ENCODE peak calls at places on chromosomes 4 and X, in five cellular contexts. X is CD4-positive, alpha-beta T cell; M is aorta; A is PC-9; U is fibroblast of lung. Q is an unnamed sample.
A peak's percentile ranks its signal among the peaks of the same experiment; 100 is the strongest.

GRCh38 chr4:30950737-30951136 is 230.6 kb downstream of the PCDH7 start:
- DNase-seq in X (no peak), M (no peak), A (peak; percentile 98), U (no peak), Q (no peak)

GRCh38 chr4:66275381-66276060 is 605.2 kb upstream of the EPHA5 start:
- DNase-seq in X (no peak), M (no peak), A (no peak), U (no peak), Q (no peak)

GRCh38 chr4:143384381-143384994 is 47.8 kb downstream of the GAB1 start:
- DNase-seq in X (no peak), M (no peak), A (no peak), U (peak; percentile 84), Q (no peak)

GRCh38 chrX:11766487-11766886 is 8.4 kb downstream of the MSL3 start:
- DNase-seq in X (no peak), M (no peak), A (no peak), U (no peak), Q (no peak)

GRCh38 chr4:110352670-110353442 is 123.1 kb upstream of the ENPEP start:
- DNase-seq in X (no peak), M (no peak), A (no peak), U (no peak), Q (no peak)

GRCh38 chrX:45628041-45628440 is 427.4 kb upstream of the DIPK2B start:
- DNase-seq in X (no peak), M (no peak), A (no peak), U (peak; percentile 18), Q (no peak)

GRCh38 chrX:150352114-150352513 is 11.0 kb upstream of the MAMLD1 start:
- DNase-seq in X (no peak), M (no peak), A (peak; percentile 61), U (peak; percentile 21), Q (no peak)

GRCh38 chrX:131955099-131955777 is 67.9 kb upstream of the STK26 start:
- DNase-seq in X (no peak), M (no peak), A (no peak), U (no peak), Q (no peak)

GRCh38 chr4:138192113-138192512 is 50.0 kb downstream of the SLC7A11 start:
- DNase-seq in X (no peak), M (no peak), A (peak; percentile 62), U (no peak), Q (no peak)

GRCh38 chrX:133741303-133741702 is 244.1 kb downstream of the GPC3 start:
- DNase-seq in X (no peak), M (no peak), A (no peak), U (peak; percentile 55), Q (no peak)

GRCh38 chr4:168840988-168841681 is 168.9 kb downstream of the CBR4 start:
- DNase-seq in X (no peak), M (no peak), A (no peak), U (no peak), Q (no peak)

GRCh38 chrX:39667191-39667590 is 430.6 kb downstream of the BCOR start:
- DNase-seq in X (no peak), M (no peak), A (no peak), U (no peak), Q (no peak)

GRCh38 chr4:150126201-150126879 is 48.1 kb downstream of the DCLK2 start:
- DNase-seq in X (no peak), M (no peak), A (no peak), U (peak; percentile 78), Q (no peak)

GRCh38 chrX:79270401-79270800 is 96.7 kb downstream of the ITM2A start:
- DNase-seq in X (peak; percentile 73), M (peak; percentile 59), A (no peak), U (no peak), Q (no peak)

GRCh38 chrX:134418317-134419113 is 41.5 kb upstream of the HPRT1 start:
- DNase-seq in X (no peak), M (no peak), A (no peak), U (peak; percentile 2), Q (no peak)

GRCh38 chr4:47623916-47624554 is 139.0 kb downstream of the ATP10D start:
- DNase-seq in X (no peak), M (no peak), A (no peak), U (no peak), Q (no peak)

GRCh38 chr4:182297659-182298058 is 54.5 kb downstream of the TENM3 start:
- DNase-seq in X (no peak), M (no peak), A (no peak), U (peak; percentile 37), Q (no peak)

GRCh38 chr4:40255722-40256281 is 59.0 kb downstream of the RHOH start:
- DNase-seq in X (no peak), M (no peak), A (peak; percentile 95), U (peak; percentile 99), Q (no peak)

GRCh38 chr4:151806511-151806927 is 45.7 kb upstream of the GATB start:
- DNase-seq in X (no peak), M (no peak), A (no peak), U (peak; percentile 67), Q (no peak)

GRCh38 chrX:98607739-98608138 is 1724.0 kb downstream of the RPA4 start:
- DNase-seq in X (no peak), M (no peak), A (no peak), U (no peak), Q (no peak)

GRCh38 chrX:98605941-98606340 is 1722.2 kb downstream of the RPA4 start:
- DNase-seq in X (no peak), M (no peak), A (no peak), U (no peak), Q (no peak)
- H3K27ac ChIP-seq in X (no peak overlapping the region), M (no peak overlapping the region), A (no peak overlapping the region), U (no peak overlapping the region), Q (no peak overlapping the region)

GRCh38 chrX:124097116-124097515 is 135.6 kb downstream of the STAG2 start:
- DNase-seq in X (no peak), M (no peak), A (no peak), U (no peak), Q (no peak)
- H3K27ac ChIP-seq in X (no peak overlapping the region), M (no peak overlapping the region), A (no peak overlapping the region), U (no peak overlapping the region), Q (no peak overlapping the region)

DNA sequence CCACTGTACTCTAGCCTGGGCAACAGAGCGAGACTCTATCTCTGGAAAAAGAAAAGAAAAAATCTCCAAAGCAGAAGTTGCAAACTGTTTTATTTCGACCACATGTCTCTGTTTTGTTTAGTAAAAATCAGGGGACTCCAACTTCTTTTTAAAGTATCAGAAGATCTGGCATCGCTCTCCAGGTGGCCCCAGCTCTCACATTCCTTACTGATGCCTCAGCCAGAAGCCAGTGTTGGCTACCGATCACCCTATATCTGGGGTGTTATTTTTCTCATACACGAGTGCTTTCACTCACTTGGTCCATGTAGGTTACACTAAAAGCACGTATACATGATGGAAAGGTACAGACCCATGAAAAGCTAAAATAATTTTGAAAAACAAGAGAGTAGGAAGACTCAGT is 8.3 kb downstream of the MPP1 start:
- DNase-seq in X (no peak), M (no peak), A (no peak), U (no peak), Q (no peak)
- H3K27ac ChIP-seq in X (no peak overlapping the region), M (no peak overlapping the region), A (no peak overlapping the region), U (no peak overlapping the region), Q (no peak overlapping the region)

DNA sequence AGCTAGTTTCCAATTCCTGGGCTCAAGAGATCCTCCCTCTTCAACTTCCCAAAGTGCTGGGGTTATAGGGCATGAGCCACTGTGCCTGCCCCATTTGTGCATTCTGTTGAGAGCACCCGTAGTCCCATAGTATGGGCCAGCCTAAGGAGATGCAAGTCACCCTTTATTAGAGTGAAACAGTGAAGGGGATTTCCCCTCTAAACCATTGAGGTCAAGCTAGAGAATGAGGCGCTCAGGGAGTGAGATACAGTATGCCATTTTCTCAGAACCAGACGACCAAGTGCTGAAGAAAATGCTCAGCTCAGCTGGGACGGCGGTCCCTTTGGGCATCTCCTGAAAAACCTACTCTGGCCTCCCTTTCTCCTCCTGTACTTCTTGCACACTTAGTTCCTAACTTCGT is 18.7 kb downstream of the RNF4 start:
- DNase-seq in X (no peak), M (peak; percentile 6), A (no peak), U (no peak), Q (no peak)
- H3K27ac ChIP-seq in X (no peak overlapping the region), M (no peak overlapping the region), A (no peak overlapping the region), U (no peak overlapping the region), Q (no peak overlapping the region)

GRCh38 chr4:128454281-128455075 is 166.9 kb upstream of the PGRMC2 start:
- DNase-seq in X (peak; percentile 58), M (peak; percentile 88), A (peak; percentile 67), U (peak; percentile 96), Q (peak; percentile 78)

GRCh38 chr4:128452415-128452814 is 164.8 kb upstream of the PGRMC2 start:
- DNase-seq in X (no peak), M (no peak), A (no peak), U (no peak), Q (no peak)

GRCh38 chr4:128459547-128459946 is 171.9 kb upstream of the PGRMC2 start:
- DNase-seq in X (no peak), M (no peak), A (no peak), U (no peak), Q (no peak)

GRCh38 chr4:128455076-128455345 is 167.4 kb upstream of the PGRMC2 start:
- DNase-seq in X (no peak), M (no peak), A (no peak), U (no peak), Q (no peak)

DNA sequence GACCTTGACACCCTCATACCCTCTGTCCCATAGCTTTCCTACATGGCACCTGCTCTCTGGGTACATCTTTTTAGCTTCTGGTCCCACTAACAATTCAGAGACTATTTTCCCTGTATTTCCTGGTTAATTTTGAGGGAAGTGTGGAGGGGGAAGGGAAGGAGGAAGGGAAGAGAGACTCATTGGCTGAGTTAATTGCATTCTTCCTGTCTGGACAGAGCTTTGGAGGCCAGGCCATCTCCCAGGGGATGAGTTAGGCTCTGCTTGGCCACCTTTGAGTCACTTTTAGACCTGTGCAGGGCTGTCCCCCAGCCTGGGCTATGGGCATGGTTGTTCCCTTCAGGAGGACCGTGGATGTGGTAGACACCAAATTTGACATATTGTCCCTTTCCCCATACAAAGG is 167.9 kb upstream of the PGRMC2 start:
- DNase-seq in X (no peak), M (no peak), A (no peak), U (no peak), Q (no peak)
- H3K27ac ChIP-seq in X (no peak overlapping the region), M (no peak overlapping the region), A (no peak overlapping the region), U (peak overlapping the region; percentile 16), Q (no peak overlapping the region)

GRCh38 chrX:116379854-116380253 is 56.6 kb upstream of the SLC6A14 start:
- DNase-seq in X (no peak), M (no peak), A (no peak), U (peak; percentile 85), Q (no peak)
- H3K27ac ChIP-seq in X (no peak overlapping the region), M (no peak overlapping the region), A (no peak overlapping the region), U (no peak overlapping the region), Q (no peak overlapping the region)

DNA sequence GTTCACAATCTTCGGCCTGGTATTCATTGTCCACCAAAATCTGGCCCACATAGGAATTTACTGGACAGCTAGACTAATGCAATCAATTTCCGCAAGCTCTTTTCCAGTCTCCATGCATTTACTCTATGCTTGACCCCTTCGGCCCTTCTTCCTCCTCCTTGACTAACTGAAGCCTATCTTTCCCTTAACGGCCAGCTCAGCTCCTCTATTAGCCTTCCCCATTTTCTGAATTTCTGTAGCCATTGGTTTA is 1.2 kb upstream of the PHKA2 start:
- DNase-seq in X (no peak), M (no peak), A (no peak), U (no peak), Q (no peak)
- H3K27ac ChIP-seq in X (peak overlapping the region; percentile 83), M (peak overlapping the region; percentile 32), A (peak overlapping the region; percentile 76), U (peak overlapping the region; percentile 77), Q (no peak overlapping the region)

GRCh38 chrX:73863268-73863667 is 300.3 kb downstream of the CHIC1 start:
- DNase-seq in X (no peak), M (no peak), A (no peak), U (no peak), Q (no peak)
- H3K27ac ChIP-seq in X (no peak overlapping the region), M (no peak overlapping the region), A (no peak overlapping the region), U (no peak overlapping the region), Q (no peak overlapping the region)

GRCh38 chr4:105196523-105197145 is 50.0 kb downstream of the TET2 start:
- DNase-seq in X (no peak), M (no peak), A (no peak), U (peak; percentile 34), Q (no peak)
- H3K27ac ChIP-seq in X (no peak overlapping the region), M (no peak overlapping the region), A (no peak overlapping the region), U (no peak overlapping the region), Q (no peak overlapping the region)